ENCODE peak calls at places on chromosomes 1 and 21, in eight cellular contexts. One of them, this sample, is unnamed.

GRCh38 chr21:29351691-29352090 is 53.0 kb downstream of the BACH1 start:
- DNase-seq in heart right ventricle: no peak
- DNase-seq in MM.1S: no peak
- DNase-seq in lower lobe of right lung: no peak
- DNase-seq in A549: no peak
- DNase-seq in prostate gland: no peak
- DNase-seq in pancreas: no peak
- DNase-seq in HepG2: no peak
- DNase-seq in this sample: no peak

GRCh38 chr1:29134695-29135028 is 11.0 kb upstream of the TMEM200B start:
- DNase-seq in prostate gland: no peak
- DNase-seq in HepG2: no peak
- DNase-seq in lower lobe of right lung: no peak
- DNase-seq in A549: no peak
- DNase-seq in MM.1S: no peak
- DNase-seq in pancreas: no peak
- DNase-seq in heart right ventricle: no peak
- DNase-seq in this sample: no peak

GRCh38 chr21:43975469-43976098 is 36.5 kb upstream of the TRAPPC10 start:
- DNase-seq in prostate gland: peak
- DNase-seq in MM.1S: peak
- DNase-seq in A549: peak
- DNase-seq in heart right ventricle: peak
- DNase-seq in pancreas: peak
- DNase-seq in HepG2: peak
- DNase-seq in lower lobe of right lung: peak
- DNase-seq in this sample: peak

GRCh38 chr1:55694297-55694696 is 479.1 kb upstream of the USP24 start:
- DNase-seq in A549: peak
- DNase-seq in MM.1S: no peak
- DNase-seq in HepG2: no peak
- DNase-seq in lower lobe of right lung: no peak
- DNase-seq in pancreas: no peak
- DNase-seq in heart right ventricle: no peak
- DNase-seq in prostate gland: peak
- DNase-seq in this sample: no peak

GRCh38 chr1:109557520-109557919 is 9.1 kb downstream of the GNAI3 start:
- DNase-seq in HepG2: no peak
- DNase-seq in lower lobe of right lung: no peak
- DNase-seq in A549: no peak
- DNase-seq in heart right ventricle: no peak
- DNase-seq in MM.1S: no peak
- DNase-seq in pancreas: no peak
- DNase-seq in prostate gland: no peak
- DNase-seq in this sample: no peak

GRCh38 chr1:86778510-86779218 is 74.3 kb downstream of the SH3GLB1 start:
- DNase-seq in pancreas: no peak
- DNase-seq in HepG2: no peak
- DNase-seq in lower lobe of right lung: no peak
- DNase-seq in prostate gland: no peak
- DNase-seq in A549: no peak
- DNase-seq in MM.1S: no peak
- DNase-seq in heart right ventricle: no peak
- DNase-seq in this sample: no peak

GRCh38 chr1:197199923-197200467 is 53.5 kb upstream of the ASPM start:
- DNase-seq in HepG2: no peak
- DNase-seq in MM.1S: no peak
- DNase-seq in heart right ventricle: no peak
- DNase-seq in lower lobe of right lung: no peak
- DNase-seq in pancreas: no peak
- DNase-seq in A549: peak
- DNase-seq in prostate gland: no peak
- DNase-seq in this sample: no peak

GRCh38 chr1:235675152-235675890 is 25.7 kb upstream of the GNG4 start:
- DNase-seq in lower lobe of right lung: no peak
- DNase-seq in prostate gland: no peak
- DNase-seq in A549: peak
- DNase-seq in heart right ventricle: no peak
- DNase-seq in HepG2: peak
- DNase-seq in pancreas: no peak
- DNase-seq in MM.1S: no peak
- DNase-seq in this sample: no peak

GRCh38 chr1:59107516-59107915 is 189.4 kb upstream of the FGGY start:
- DNase-seq in lower lobe of right lung: no peak
- DNase-seq in heart right ventricle: peak
- DNase-seq in A549: no peak
- DNase-seq in pancreas: no peak
- DNase-seq in MM.1S: no peak
- DNase-seq in HepG2: no peak
- DNase-seq in prostate gland: peak
- DNase-seq in this sample: no peak

GRCh38 chr1:203860396-203860951 is 925 bp upstream of the SNRPE start:
- DNase-seq in A549: peak
- DNase-seq in pancreas: peak
- DNase-seq in lower lobe of right lung: no peak
- DNase-seq in HepG2: peak
- DNase-seq in MM.1S: no peak
- DNase-seq in prostate gland: peak
- DNase-seq in heart right ventricle: no peak
- DNase-seq in this sample: no peak

GRCh38 chr1:153585009-153585408 is 19.4 kb upstream of the S100A2 start:
- DNase-seq in HepG2: no peak
- DNase-seq in heart right ventricle: no peak
- DNase-seq in MM.1S: no peak
- DNase-seq in lower lobe of right lung: no peak
- DNase-seq in pancreas: no peak
- DNase-seq in prostate gland: no peak
- DNase-seq in A549: no peak
- DNase-seq in this sample: no peak

GRCh38 chr1:1626207-1627141 is 5.5 kb upstream of the MMP23B start:
- DNase-seq in pancreas: no peak
- DNase-seq in HepG2: no peak
- DNase-seq in MM.1S: no peak
- DNase-seq in heart right ventricle: no peak
- DNase-seq in prostate gland: no peak
- DNase-seq in lower lobe of right lung: peak
- DNase-seq in A549: no peak
- DNase-seq in this sample: no peak

GRCh38 chr1:220113136-220113695 is 19.3 kb downstream of the IARS2 start:
- DNase-seq in MM.1S: peak
- DNase-seq in prostate gland: no peak
- DNase-seq in heart right ventricle: no peak
- DNase-seq in lower lobe of right lung: no peak
- DNase-seq in A549: peak
- DNase-seq in pancreas: no peak
- DNase-seq in HepG2: peak
- DNase-seq in this sample: no peak

GRCh38 chr1:160374701-160375443 is 8.0 kb downstream of the NHLH1 start:
- DNase-seq in heart right ventricle: no peak
- DNase-seq in MM.1S: no peak
- DNase-seq in lower lobe of right lung: no peak
- DNase-seq in A549: no peak
- DNase-seq in HepG2: no peak
- DNase-seq in prostate gland: no peak
- DNase-seq in pancreas: no peak
- DNase-seq in this sample: no peak

GRCh38 chr1:3013371-3014038 is 7.8 kb upstream of the ACTRT2 start:
- DNase-seq in lower lobe of right lung: peak
- DNase-seq in HepG2: no peak
- DNase-seq in prostate gland: no peak
- DNase-seq in pancreas: no peak
- DNase-seq in MM.1S: no peak
- DNase-seq in A549: no peak
- DNase-seq in heart right ventricle: no peak
- DNase-seq in this sample: no peak

GRCh38 chr1:24920155-24920925 is 9.7 kb downstream of the RUNX3 start:
- DNase-seq in MM.1S: no peak
- DNase-seq in heart right ventricle: no peak
- DNase-seq in pancreas: no peak
- DNase-seq in A549: no peak
- DNase-seq in prostate gland: no peak
- DNase-seq in HepG2: no peak
- DNase-seq in lower lobe of right lung: no peak
- DNase-seq in this sample: no peak

GRCh38 chr1:204128464-204128963 is 23.3 kb downstream of the ETNK2 start:
- DNase-seq in pancreas: no peak
- DNase-seq in prostate gland: no peak
- DNase-seq in MM.1S: no peak
- DNase-seq in lower lobe of right lung: no peak
- DNase-seq in HepG2: no peak
- DNase-seq in heart right ventricle: no peak
- DNase-seq in A549: no peak
- DNase-seq in this sample: no peak

GRCh38 chr1:77542784-77543183 is 139.7 kb downstream of the ZZZ3 start:
- DNase-seq in pancreas: no peak
- DNase-seq in A549: no peak
- DNase-seq in prostate gland: no peak
- DNase-seq in lower lobe of right lung: no peak
- DNase-seq in HepG2: no peak
- DNase-seq in heart right ventricle: no peak
- DNase-seq in MM.1S: no peak
- DNase-seq in this sample: no peak
- H3K27ac ChIP-seq in pancreas: no peak
- H3K27ac ChIP-seq in A549: peak
- H3K27ac ChIP-seq in prostate gland: no peak
- H3K27ac ChIP-seq in lower lobe of right lung: no peak
- H3K27ac ChIP-seq in HepG2: no peak
- H3K27ac ChIP-seq in heart right ventricle: no peak
- H3K27ac ChIP-seq in MM.1S: no peak
- H3K27ac ChIP-seq in this sample: no peak

GRCh38 chr1:115975569-115976061 is 698 bp upstream of the SLC22A15 start:
- DNase-seq in prostate gland: no peak
- DNase-seq in MM.1S: no peak
- DNase-seq in pancreas: no peak
- DNase-seq in lower lobe of right lung: no peak
- DNase-seq in heart right ventricle: no peak
- DNase-seq in A549: no peak
- DNase-seq in HepG2: no peak
- DNase-seq in this sample: no peak

GRCh38 chr1:115976062-115976899 is at the start of gene SLC22A15:
- DNase-seq in prostate gland: peak
- DNase-seq in MM.1S: peak
- DNase-seq in HepG2: no peak
- DNase-seq in heart right ventricle: peak
- DNase-seq in lower lobe of right lung: peak
- DNase-seq in A549: peak
- DNase-seq in pancreas: peak
- DNase-seq in this sample: no peak

GRCh38 chr1:115978292-115978941 is 2.1 kb downstream of the SLC22A15 start:
- DNase-seq in heart right ventricle: no peak
- DNase-seq in lower lobe of right lung: no peak
- DNase-seq in pancreas: no peak
- DNase-seq in A549: no peak
- DNase-seq in prostate gland: no peak
- DNase-seq in MM.1S: no peak
- DNase-seq in HepG2: no peak
- DNase-seq in this sample: no peak

GRCh38 chr1:115977481-115978258 is 1.4 kb downstream of the SLC22A15 start:
- DNase-seq in heart right ventricle: no peak
- DNase-seq in MM.1S: no peak
- DNase-seq in prostate gland: no peak
- DNase-seq in lower lobe of right lung: peak
- DNase-seq in HepG2: peak
- DNase-seq in A549: peak
- DNase-seq in pancreas: no peak
- DNase-seq in this sample: no peak

GRCh38 chr1:115976900-115977480 is 677 bp downstream of the SLC22A15 start:
- DNase-seq in pancreas: peak
- DNase-seq in HepG2: no peak
- DNase-seq in heart right ventricle: no peak
- DNase-seq in lower lobe of right lung: no peak
- DNase-seq in MM.1S: no peak
- DNase-seq in A549: no peak
- DNase-seq in prostate gland: no peak
- DNase-seq in this sample: peak
- H3K27ac ChIP-seq in pancreas: peak
- H3K27ac ChIP-seq in HepG2: no peak
- H3K27ac ChIP-seq in heart right ventricle: peak
- H3K27ac ChIP-seq in lower lobe of right lung: peak
- H3K27ac ChIP-seq in MM.1S: no peak
- H3K27ac ChIP-seq in A549: peak
- H3K27ac ChIP-seq in prostate gland: peak
- H3K27ac ChIP-seq in this sample: peak

GRCh38 chr1:51990478-51990965 is at the start of gene RAB3B:
- DNase-seq in lower lobe of right lung: peak
- DNase-seq in A549: peak
- DNase-seq in MM.1S: peak
- DNase-seq in HepG2: peak
- DNase-seq in heart right ventricle: peak
- DNase-seq in pancreas: peak
- DNase-seq in prostate gland: peak
- DNase-seq in this sample: no peak

GRCh38 chr1:51988254-51988653 is 2.2 kb downstream of the RAB3B start:
- DNase-seq in A549: no peak
- DNase-seq in heart right ventricle: no peak
- DNase-seq in prostate gland: no peak
- DNase-seq in lower lobe of right lung: no peak
- DNase-seq in MM.1S: no peak
- DNase-seq in HepG2: no peak
- DNase-seq in pancreas: no peak
- DNase-seq in this sample: no peak

GRCh38 chr1:51982161-51982560 is 8.3 kb downstream of the RAB3B start:
- DNase-seq in A549: no peak
- DNase-seq in HepG2: no peak
- DNase-seq in prostate gland: no peak
- DNase-seq in lower lobe of right lung: no peak
- DNase-seq in heart right ventricle: no peak
- DNase-seq in MM.1S: no peak
- DNase-seq in pancreas: no peak
- DNase-seq in this sample: no peak

GRCh38 chr1:51989582-51990477 is 670 bp downstream of the RAB3B start:
- DNase-seq in lower lobe of right lung: no peak
- DNase-seq in prostate gland: no peak
- DNase-seq in A549: no peak
- DNase-seq in heart right ventricle: no peak
- DNase-seq in MM.1S: no peak
- DNase-seq in HepG2: no peak
- DNase-seq in pancreas: no peak
- DNase-seq in this sample: no peak

DNA sequence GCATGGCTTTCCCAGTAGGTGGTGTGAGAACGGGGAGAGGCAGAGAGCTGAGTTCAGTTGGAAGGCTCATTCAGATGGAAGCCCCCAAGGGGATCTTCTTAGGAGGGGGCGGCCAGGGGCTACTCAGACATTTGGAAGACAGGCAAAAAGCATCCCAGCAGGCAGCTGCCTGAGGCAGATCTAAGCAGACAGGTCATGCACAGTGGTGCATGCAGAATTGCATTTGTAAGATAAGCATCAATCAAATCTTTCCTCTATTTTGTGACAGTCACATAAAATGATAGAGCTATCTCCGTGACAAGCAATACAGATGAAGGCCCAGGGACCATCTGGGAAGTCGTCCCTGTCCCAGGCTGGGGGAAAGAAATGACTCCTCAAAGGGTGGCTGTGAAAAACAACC is 3.8 kb downstream of the RAB3B start:
- DNase-seq in heart right ventricle: no peak
- DNase-seq in MM.1S: no peak
- DNase-seq in prostate gland: no peak
- DNase-seq in pancreas: no peak
- DNase-seq in HepG2: no peak
- DNase-seq in A549: no peak
- DNase-seq in lower lobe of right lung: no peak
- DNase-seq in this sample: no peak
- H3K27ac ChIP-seq in heart right ventricle: no peak
- H3K27ac ChIP-seq in MM.1S: no peak
- H3K27ac ChIP-seq in prostate gland: no peak
- H3K27ac ChIP-seq in pancreas: no peak
- H3K27ac ChIP-seq in HepG2: no peak
- H3K27ac ChIP-seq in A549: no peak
- H3K27ac ChIP-seq in lower lobe of right lung: no peak
- H3K27ac ChIP-seq in this sample: no peak

GRCh38 chr1:54299037-54299436 is 99.1 kb downstream of the MRPL37 start:
- DNase-seq in lower lobe of right lung: peak
- DNase-seq in MM.1S: no peak
- DNase-seq in A549: peak
- DNase-seq in heart right ventricle: no peak
- DNase-seq in HepG2: no peak
- DNase-seq in prostate gland: peak
- DNase-seq in pancreas: no peak
- DNase-seq in this sample: no peak
- H3K27ac ChIP-seq in lower lobe of right lung: peak
- H3K27ac ChIP-seq in MM.1S: no peak
- H3K27ac ChIP-seq in A549: no peak
- H3K27ac ChIP-seq in heart right ventricle: no peak
- H3K27ac ChIP-seq in HepG2: no peak
- H3K27ac ChIP-seq in prostate gland: peak
- H3K27ac ChIP-seq in pancreas: no peak
- H3K27ac ChIP-seq in this sample: no peak